ENCODE peak calls at places on chromosomes 12 and 14, in ten cellular contexts. I is tibial nerve; F is uterus; L is BE2C; C is astrocyte; Z is neural progenitor cell; N is lower leg skin; G is CD8-positive, alpha-beta T cell; Y is IMR-90; J is RWPE2. E is an unnamed sample.

GRCh38 chr12:75660805-75661404 is 149.5 kb upstream of the KRR1 start:
- DNase-seq in I (no peak), F (no peak), L (no peak), C (peak; percentile 94), Z (no peak), N (no peak), G (no peak), Y (peak; percentile 90), J (no peak), E (no peak)

GRCh38 chr14:95328876-95329503 is 9.3 kb upstream of the CLMN start:
- DNase-seq in I (no peak), F (no peak), L (no peak), C (no peak), Z (no peak), N (no peak), G (no peak), Y (no peak), J (no peak), E (no peak)

GRCh38 chr12:50635356-50635755 is 128.5 kb upstream of the ATF1 start:
- DNase-seq in I (no peak), F (no peak), L (no peak), C (no peak), Z (no peak), N (no peak), G (no peak), Y (no peak), J (no peak), E (no peak)

GRCh38 chr12:27861428-27862167 is 81.6 kb upstream of the MANSC4 start:
- DNase-seq in I (no peak), F (peak; percentile 29), L (no peak), C (no peak), Z (no peak), N (peak; percentile 29), G (no peak), Y (peak; percentile 59), J (no peak), E (no peak)

GRCh38 chr12:105164068-105164467 is 56.5 kb downstream of the WASHC4 start:
- DNase-seq in I (no peak), F (no peak), L (no peak), C (peak; percentile 32), Z (no peak), N (no peak), G (no peak), Y (no peak), J (no peak), E (no peak)

GRCh38 chr12:93200291-93200917 is 177.3 kb upstream of the NUDT4 start:
- DNase-seq in I (no peak), F (no peak), L (no peak), C (peak; percentile 53), Z (no peak), N (no peak), G (no peak), Y (no peak), J (no peak), E (no peak)

GRCh38 chr14:95157987-95158712 is 821 bp upstream of the DICER1 start:
- DNase-seq in I (peak; percentile 37), F (no peak), L (no peak), C (no peak), Z (no peak), N (no peak), G (no peak), Y (no peak), J (no peak), E (no peak)

GRCh38 chr12:102478416-102479098 is 1.8 kb downstream of the IGF1 start:
- DNase-seq in I (no peak), F (no peak), L (no peak), C (peak; percentile 32), Z (peak; percentile 64), N (no peak), G (peak; percentile 7), Y (no peak), J (no peak), E (no peak)

GRCh38 chr12:6745751-6746525 is 7.0 kb downstream of the MLF2 start:
- DNase-seq in I (no peak), F (no peak), L (no peak), C (no peak), Z (no peak), N (no peak), G (no peak), Y (no peak), J (no peak), E (no peak)

GRCh38 chr12:85424581-85425348 is 144.7 kb downstream of the ALX1 start:
- DNase-seq in I (no peak), F (no peak), L (peak; percentile 50), C (no peak), Z (peak; percentile 36), N (no peak), G (no peak), Y (peak; percentile 2), J (no peak), E (no peak)

GRCh38 chr14:60509438-60510253 is 700 bp downstream of the SIX6 start:
- DNase-seq in I (no peak), F (no peak), L (no peak), C (no peak), Z (peak; percentile 68), N (no peak), G (no peak), Y (no peak), J (no peak), E (no peak)

DNA sequence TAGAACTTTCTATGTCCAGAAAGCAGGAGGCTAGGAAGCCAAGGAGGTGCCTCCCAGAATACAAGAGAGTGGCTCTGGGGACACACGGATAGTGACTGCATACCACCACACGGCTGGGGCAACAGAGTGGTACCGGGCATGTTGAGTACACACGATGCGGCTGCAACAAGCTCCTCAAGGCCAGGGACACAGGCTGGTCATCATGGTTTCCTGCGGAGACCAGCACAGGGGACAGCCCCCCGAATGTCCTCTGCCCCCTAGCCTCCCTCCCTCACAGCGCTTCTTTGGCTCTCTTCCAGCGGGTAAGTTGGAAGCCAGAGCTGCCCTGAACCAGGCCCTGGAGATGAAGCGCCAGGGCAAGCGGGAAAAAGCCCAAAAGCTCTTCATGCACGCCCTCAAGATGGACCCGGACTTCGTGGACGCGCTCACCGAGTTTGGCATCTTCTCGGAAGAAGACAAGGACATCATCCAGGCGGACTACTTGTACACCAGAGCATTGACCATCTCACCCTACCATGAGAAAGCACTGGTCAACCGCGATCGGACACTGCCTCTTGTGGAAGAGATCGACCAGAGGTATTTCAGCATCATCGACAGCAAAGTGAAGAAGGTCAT is 3.1 kb downstream of the FICD start:
- DNase-seq in I (no peak), F (no peak), L (no peak), C (no peak), Z (no peak), N (no peak), G (no peak), Y (no peak), J (no peak), E (no peak)
- TF ChIP-seq CTCF in I (no peak), F (no peak), L (no peak), C (no peak), Z (no peak), N (no peak), G (no peak), Y (no peak), J (no peak), E (no peak)

DNA sequence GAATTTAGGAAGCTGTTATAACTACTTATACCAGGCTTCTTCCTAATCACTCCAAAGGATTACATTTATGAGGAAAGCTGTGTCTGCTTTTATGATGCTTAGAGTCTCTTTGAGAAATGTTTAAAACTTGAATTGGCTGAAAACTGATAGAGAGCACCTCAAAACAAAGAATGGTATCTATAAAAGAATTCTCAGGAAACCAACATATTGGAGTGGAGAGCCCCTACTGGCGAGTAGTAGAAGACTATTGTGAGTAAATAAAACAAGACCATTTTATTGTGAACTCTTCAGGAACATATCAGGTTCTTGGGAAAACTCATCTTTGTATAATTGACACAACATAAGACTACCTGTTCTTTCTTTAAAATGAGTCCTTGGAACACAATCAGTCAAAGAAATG is 578.6 kb downstream of the RERGL start:
- DNase-seq in I (no peak), F (no peak), L (no peak), C (no peak), Z (no peak), N (no peak), G (no peak), Y (no peak), J (no peak), E (no peak)
- TF ChIP-seq CTCF in I (no peak), F (no peak), L (no peak), C (no peak), Z (peak; percentile 47), N (no peak), G (no peak), Y (no peak), J (peak; percentile 16), E (no peak)

DNA sequence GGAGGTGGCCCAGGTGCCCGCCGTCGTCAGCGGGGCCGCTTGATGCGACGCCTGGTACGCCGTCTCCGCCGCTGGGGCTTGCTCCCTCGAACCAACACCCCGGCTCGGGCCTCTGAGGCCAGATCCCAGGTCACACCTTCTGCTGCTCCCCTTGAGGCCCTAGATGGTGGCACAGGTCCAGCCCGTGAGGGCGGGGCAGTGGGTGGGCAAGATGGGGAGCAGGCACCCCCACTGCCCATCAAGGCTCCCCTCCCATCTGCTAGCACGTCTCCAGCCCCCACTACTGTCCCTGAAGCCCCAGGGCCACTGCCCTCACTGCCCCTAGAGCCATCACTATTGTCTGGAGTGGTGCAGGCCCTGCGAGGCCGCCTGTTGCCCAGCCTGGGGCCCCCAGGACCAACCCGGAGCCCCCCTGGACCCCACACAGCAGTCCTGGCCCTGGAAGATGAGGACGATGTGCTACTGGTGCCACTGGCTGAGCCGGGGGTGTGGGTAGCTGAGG is 5.5 kb downstream of the LRP10 start:
- DNase-seq in I (no peak), F (no peak), L (no peak), C (no peak), Z (no peak), N (no peak), G (no peak), Y (no peak), J (peak; percentile 55), E (no peak)
- TF ChIP-seq CTCF in I (no peak), F (no peak), L (no peak), C (no peak), Z (no peak), N (no peak), G (no peak), Y (no peak), J (no peak), E (no peak)

GRCh38 chr12:106332536-106332935 is 25.0 kb upstream of the POLR3B start:
- DNase-seq in I (no peak), F (no peak), L (no peak), C (no peak), Z (no peak), N (no peak), G (no peak), Y (no peak), J (no peak), E (no peak)

GRCh38 chr12:106329231-106329985 is 26.9 kb downstream of the TCP11L2 start:
- DNase-seq in I (no peak), F (peak; percentile 25), L (no peak), C (no peak), Z (no peak), N (no peak), G (no peak), Y (no peak), J (no peak), E (no peak)

GRCh38 chr12:106327256-106327852 is 24.8 kb downstream of the TCP11L2 start:
- DNase-seq in I (no peak), F (no peak), L (no peak), C (no peak), Z (no peak), N (no peak), G (no peak), Y (no peak), J (no peak), E (no peak)

GRCh38 chr12:106331594-106331993 is 26.0 kb upstream of the POLR3B start:
- DNase-seq in I (no peak), F (no peak), L (no peak), C (no peak), Z (no peak), N (no peak), G (no peak), Y (no peak), J (no peak), E (no peak)

GRCh38 chr12:106328735-106329134 is 26.2 kb downstream of the TCP11L2 start:
- DNase-seq in I (no peak), F (no peak), L (no peak), C (no peak), Z (no peak), N (no peak), G (no peak), Y (no peak), J (no peak), E (no peak)
- TF ChIP-seq CTCF in I (no peak), F (no peak), L (no peak), C (no peak), Z (no peak), N (no peak), G (no peak), Y (no peak), J (no peak), E (no peak)